ENCODE peak calls at places on chromosome 17, in six cellular contexts. One of them, this sample, is unnamed.

GRCh38 chr17:78357687-78358537 is 2.0 kb downstream of the SOCS3 start:
- DNase-seq in activated naive CD8-positive, alpha-beta T cell treated with anti-CD3 and anti-CD28 coated beads, Interleukin-2, amount 10 ng/mL, durations not matched to agents 7 days and 5 days: no peak
- DNase-seq in adipocyte: no peak
- DNase-seq in body of pancreas: no peak
- DNase-seq in GM04503: no peak
- DNase-seq in KG1: no peak
- DNase-seq in this sample: no peak

GRCh38 chr17:61072648-61073047 is 327.0 kb upstream of the TBX2 start:
- DNase-seq in activated naive CD8-positive, alpha-beta T cell treated with anti-CD3 and anti-CD28 coated beads, Interleukin-2, amount 10 ng/mL, durations not matched to agents 7 days and 5 days: no peak
- DNase-seq in adipocyte: peak
- DNase-seq in body of pancreas: no peak
- DNase-seq in GM04503: no peak
- DNase-seq in KG1: no peak
- DNase-seq in this sample: no peak

GRCh38 chr17:34850964-34851363 is 110.3 kb downstream of the CCT6B start:
- DNase-seq in activated naive CD8-positive, alpha-beta T cell treated with anti-CD3 and anti-CD28 coated beads, Interleukin-2, amount 10 ng/mL, durations not matched to agents 7 days and 5 days: no peak
- DNase-seq in adipocyte: no peak
- DNase-seq in body of pancreas: no peak
- DNase-seq in GM04503: no peak
- DNase-seq in KG1: no peak
- DNase-seq in this sample: no peak

GRCh38 chr17:75937652-75938051 is 3.2 kb downstream of the FBF1 start:
- DNase-seq in activated naive CD8-positive, alpha-beta T cell treated with anti-CD3 and anti-CD28 coated beads, Interleukin-2, amount 10 ng/mL, durations not matched to agents 7 days and 5 days: no peak
- DNase-seq in adipocyte: no peak
- DNase-seq in body of pancreas: no peak
- DNase-seq in GM04503: no peak
- DNase-seq in KG1: no peak
- DNase-seq in this sample: no peak

GRCh38 chr17:45834471-45835396 is 9.9 kb upstream of the SPPL2C start:
- DNase-seq in activated naive CD8-positive, alpha-beta T cell treated with anti-CD3 and anti-CD28 coated beads, Interleukin-2, amount 10 ng/mL, durations not matched to agents 7 days and 5 days: no peak
- DNase-seq in adipocyte: no peak
- DNase-seq in body of pancreas: no peak
- DNase-seq in GM04503: no peak
- DNase-seq in KG1: no peak
- DNase-seq in this sample: no peak

GRCh38 chr17:73691321-73691766 is 47.1 kb upstream of the SDK2 start:
- DNase-seq in activated naive CD8-positive, alpha-beta T cell treated with anti-CD3 and anti-CD28 coated beads, Interleukin-2, amount 10 ng/mL, durations not matched to agents 7 days and 5 days: no peak
- DNase-seq in adipocyte: no peak
- DNase-seq in body of pancreas: no peak
- DNase-seq in GM04503: no peak
- DNase-seq in KG1: no peak
- DNase-seq in this sample: no peak

GRCh38 chr17:1031711-1032110 is 34.8 kb downstream of the TIMM22 start:
- DNase-seq in activated naive CD8-positive, alpha-beta T cell treated with anti-CD3 and anti-CD28 coated beads, Interleukin-2, amount 10 ng/mL, durations not matched to agents 7 days and 5 days: no peak
- DNase-seq in adipocyte: no peak
- DNase-seq in body of pancreas: peak
- DNase-seq in GM04503: no peak
- DNase-seq in KG1: no peak
- DNase-seq in this sample: no peak

GRCh38 chr17:21199856-21200255 is 14.1 kb downstream of the TMEM11 start:
- DNase-seq in activated naive CD8-positive, alpha-beta T cell treated with anti-CD3 and anti-CD28 coated beads, Interleukin-2, amount 10 ng/mL, durations not matched to agents 7 days and 5 days: no peak
- DNase-seq in adipocyte: no peak
- DNase-seq in body of pancreas: no peak
- DNase-seq in GM04503: no peak
- DNase-seq in KG1: no peak
- DNase-seq in this sample: no peak

GRCh38 chr17:50767030-50767429 is 288 bp downstream of the ANKRD40CL start:
- DNase-seq in activated naive CD8-positive, alpha-beta T cell treated with anti-CD3 and anti-CD28 coated beads, Interleukin-2, amount 10 ng/mL, durations not matched to agents 7 days and 5 days: no peak
- DNase-seq in adipocyte: no peak
- DNase-seq in body of pancreas: no peak
- DNase-seq in GM04503: no peak
- DNase-seq in KG1: no peak
- DNase-seq in this sample: no peak

GRCh38 chr17:82287849-82288601 is 14.5 kb upstream of the CSNK1D start:
- DNase-seq in activated naive CD8-positive, alpha-beta T cell treated with anti-CD3 and anti-CD28 coated beads, Interleukin-2, amount 10 ng/mL, durations not matched to agents 7 days and 5 days: no peak
- DNase-seq in adipocyte: peak
- DNase-seq in body of pancreas: peak
- DNase-seq in GM04503: no peak
- DNase-seq in KG1: no peak
- DNase-seq in this sample: no peak

GRCh38 chr17:56528636-56529170 is 64.8 kb upstream of the NOG start:
- DNase-seq in activated naive CD8-positive, alpha-beta T cell treated with anti-CD3 and anti-CD28 coated beads, Interleukin-2, amount 10 ng/mL, durations not matched to agents 7 days and 5 days: no peak
- DNase-seq in adipocyte: no peak
- DNase-seq in body of pancreas: no peak
- DNase-seq in GM04503: no peak
- DNase-seq in KG1: no peak
- DNase-seq in this sample: no peak

GRCh38 chr17:77474292-77474988 is 333.7 kb downstream of the SEC14L1 start:
- DNase-seq in activated naive CD8-positive, alpha-beta T cell treated with anti-CD3 and anti-CD28 coated beads, Interleukin-2, amount 10 ng/mL, durations not matched to agents 7 days and 5 days: no peak
- DNase-seq in adipocyte: peak
- DNase-seq in body of pancreas: no peak
- DNase-seq in GM04503: no peak
- DNase-seq in KG1: no peak
- DNase-seq in this sample: no peak

GRCh38 chr17:6479626-6480324 is 35.5 kb downstream of the PIMREG start:
- DNase-seq in activated naive CD8-positive, alpha-beta T cell treated with anti-CD3 and anti-CD28 coated beads, Interleukin-2, amount 10 ng/mL, durations not matched to agents 7 days and 5 days: no peak
- DNase-seq in adipocyte: no peak
- DNase-seq in body of pancreas: no peak
- DNase-seq in GM04503: no peak
- DNase-seq in KG1: no peak
- DNase-seq in this sample: no peak

GRCh38 chr17:66347661-66348604 is 45.5 kb downstream of the PRKCA start:
- DNase-seq in activated naive CD8-positive, alpha-beta T cell treated with anti-CD3 and anti-CD28 coated beads, Interleukin-2, amount 10 ng/mL, durations not matched to agents 7 days and 5 days: no peak
- DNase-seq in adipocyte: peak
- DNase-seq in body of pancreas: no peak
- DNase-seq in GM04503: no peak
- DNase-seq in KG1: no peak
- DNase-seq in this sample: no peak

GRCh38 chr17:4920351-4921048 is 11.6 kb upstream of the GP1BA start:
- DNase-seq in activated naive CD8-positive, alpha-beta T cell treated with anti-CD3 and anti-CD28 coated beads, Interleukin-2, amount 10 ng/mL, durations not matched to agents 7 days and 5 days: no peak
- DNase-seq in adipocyte: peak
- DNase-seq in body of pancreas: no peak
- DNase-seq in GM04503: no peak
- DNase-seq in KG1: no peak
- DNase-seq in this sample: no peak

GRCh38 chr17:35795007-35795870 is at the start of gene MMP28:
- DNase-seq in activated naive CD8-positive, alpha-beta T cell treated with anti-CD3 and anti-CD28 coated beads, Interleukin-2, amount 10 ng/mL, durations not matched to agents 7 days and 5 days: peak
- DNase-seq in adipocyte: peak
- DNase-seq in body of pancreas: peak
- DNase-seq in GM04503: no peak
- DNase-seq in KG1: no peak
- DNase-seq in this sample: peak